ENCODE peak calls at places on chromosomes 5 and 9, in ten cellular contexts. One of them, this sample, is unnamed.

GRCh38 chr9:88991066-88992030 is at the start of gene S1PR3:
- DNase-seq in fibroblast of lung: peak
- DNase-seq in HCT116: no peak
- DNase-seq in heart left ventricle: peak
- DNase-seq in lung: peak
- DNase-seq in adrenal gland: peak
- DNase-seq in transverse colon: peak
- DNase-seq in stomach: peak
- DNase-seq in A549: peak
- DNase-seq in suprapubic skin: no peak
- DNase-seq in this sample: no peak

GRCh38 chr5:107284822-107285510 is 385.8 kb downstream of the EFNA5 start:
- DNase-seq in transverse colon: no peak
- DNase-seq in suprapubic skin: no peak
- DNase-seq in fibroblast of lung: no peak
- DNase-seq in stomach: no peak
- DNase-seq in adrenal gland: no peak
- DNase-seq in A549: no peak
- DNase-seq in heart left ventricle: no peak
- DNase-seq in lung: no peak
- DNase-seq in HCT116: no peak
- DNase-seq in this sample: peak

GRCh38 chr5:17314907-17315471 is 97.6 kb downstream of the BASP1 start:
- DNase-seq in fibroblast of lung: peak
- DNase-seq in suprapubic skin: no peak
- DNase-seq in HCT116: no peak
- DNase-seq in adrenal gland: no peak
- DNase-seq in lung: no peak
- DNase-seq in stomach: no peak
- DNase-seq in A549: no peak
- DNase-seq in heart left ventricle: no peak
- DNase-seq in transverse colon: no peak
- DNase-seq in this sample: no peak

GRCh38 chr9:124894741-124895170 is 32.8 kb downstream of the ARPC5L start:
- DNase-seq in heart left ventricle: no peak
- DNase-seq in stomach: no peak
- DNase-seq in transverse colon: no peak
- DNase-seq in adrenal gland: no peak
- DNase-seq in A549: no peak
- DNase-seq in fibroblast of lung: peak
- DNase-seq in suprapubic skin: no peak
- DNase-seq in HCT116: peak
- DNase-seq in lung: no peak
- DNase-seq in this sample: no peak

GRCh38 chr5:2780421-2781171 is 29.1 kb upstream of the IRX2 start:
- DNase-seq in stomach: peak
- DNase-seq in heart left ventricle: no peak
- DNase-seq in suprapubic skin: no peak
- DNase-seq in A549: no peak
- DNase-seq in transverse colon: no peak
- DNase-seq in HCT116: no peak
- DNase-seq in lung: peak
- DNase-seq in fibroblast of lung: no peak
- DNase-seq in adrenal gland: no peak
- DNase-seq in this sample: peak

GRCh38 chr5:143195496-143195895 is 208.0 kb downstream of the NR3C1 start:
- DNase-seq in A549: no peak
- DNase-seq in stomach: no peak
- DNase-seq in lung: no peak
- DNase-seq in HCT116: no peak
- DNase-seq in heart left ventricle: no peak
- DNase-seq in adrenal gland: no peak
- DNase-seq in transverse colon: no peak
- DNase-seq in fibroblast of lung: peak
- DNase-seq in suprapubic skin: no peak
- DNase-seq in this sample: no peak

GRCh38 chr5:12655675-12656074 is 751.4 kb upstream of the CTNND2 start:
- DNase-seq in heart left ventricle: no peak
- DNase-seq in suprapubic skin: no peak
- DNase-seq in transverse colon: no peak
- DNase-seq in HCT116: no peak
- DNase-seq in fibroblast of lung: no peak
- DNase-seq in stomach: no peak
- DNase-seq in adrenal gland: no peak
- DNase-seq in A549: no peak
- DNase-seq in lung: no peak
- DNase-seq in this sample: no peak

GRCh38 chr9:90890146-90890545 is 88.5 kb downstream of the SYK start:
- DNase-seq in A549: peak
- DNase-seq in lung: no peak
- DNase-seq in suprapubic skin: no peak
- DNase-seq in transverse colon: no peak
- DNase-seq in HCT116: no peak
- DNase-seq in heart left ventricle: no peak
- DNase-seq in stomach: no peak
- DNase-seq in adrenal gland: no peak
- DNase-seq in fibroblast of lung: no peak
- DNase-seq in this sample: no peak

GRCh38 chr5:127968998-127969397 is 114.6 kb upstream of the SLC12A2 start:
- DNase-seq in HCT116: no peak
- DNase-seq in transverse colon: no peak
- DNase-seq in lung: no peak
- DNase-seq in fibroblast of lung: no peak
- DNase-seq in heart left ventricle: no peak
- DNase-seq in suprapubic skin: no peak
- DNase-seq in adrenal gland: no peak
- DNase-seq in stomach: no peak
- DNase-seq in A549: no peak
- DNase-seq in this sample: no peak

GRCh38 chr9:16309350-16310271 is 560.9 kb downstream of the BNC2 start:
- DNase-seq in suprapubic skin: no peak
- DNase-seq in HCT116: no peak
- DNase-seq in transverse colon: peak
- DNase-seq in heart left ventricle: peak
- DNase-seq in lung: no peak
- DNase-seq in fibroblast of lung: peak
- DNase-seq in stomach: no peak
- DNase-seq in A549: no peak
- DNase-seq in adrenal gland: no peak
- DNase-seq in this sample: no peak

GRCh38 chr5:172098883-172099282 is 89.1 kb downstream of the STK10 start:
- DNase-seq in A549: no peak
- DNase-seq in adrenal gland: no peak
- DNase-seq in HCT116: no peak
- DNase-seq in transverse colon: no peak
- DNase-seq in fibroblast of lung: no peak
- DNase-seq in heart left ventricle: no peak
- DNase-seq in lung: no peak
- DNase-seq in stomach: no peak
- DNase-seq in suprapubic skin: no peak
- DNase-seq in this sample: no peak

GRCh38 chr9:35706951-35707350 is 17.2 kb upstream of the TPM2 start:
- DNase-seq in suprapubic skin: no peak
- DNase-seq in A549: no peak
- DNase-seq in heart left ventricle: peak
- DNase-seq in HCT116: no peak
- DNase-seq in adrenal gland: no peak
- DNase-seq in stomach: no peak
- DNase-seq in lung: no peak
- DNase-seq in fibroblast of lung: no peak
- DNase-seq in transverse colon: no peak
- DNase-seq in this sample: no peak

GRCh38 chr9:35703906-35704672 is 14.4 kb upstream of the TPM2 start:
- DNase-seq in stomach: no peak
- DNase-seq in HCT116: no peak
- DNase-seq in heart left ventricle: peak
- DNase-seq in A549: no peak
- DNase-seq in lung: no peak
- DNase-seq in transverse colon: no peak
- DNase-seq in suprapubic skin: no peak
- DNase-seq in fibroblast of lung: no peak
- DNase-seq in adrenal gland: no peak
- DNase-seq in this sample: no peak

GRCh38 chr9:35708146-35708545 is 18.4 kb upstream of the TPM2 start:
- DNase-seq in A549: no peak
- DNase-seq in HCT116: no peak
- DNase-seq in fibroblast of lung: no peak
- DNase-seq in adrenal gland: no peak
- DNase-seq in stomach: no peak
- DNase-seq in heart left ventricle: no peak
- DNase-seq in transverse colon: no peak
- DNase-seq in lung: no peak
- DNase-seq in suprapubic skin: no peak
- DNase-seq in this sample: no peak

GRCh38 chr9:35705836-35706430 is 16.2 kb upstream of the TPM2 start:
- DNase-seq in fibroblast of lung: no peak
- DNase-seq in A549: no peak
- DNase-seq in HCT116: no peak
- DNase-seq in adrenal gland: no peak
- DNase-seq in transverse colon: no peak
- DNase-seq in suprapubic skin: no peak
- DNase-seq in heart left ventricle: peak
- DNase-seq in lung: no peak
- DNase-seq in stomach: no peak
- DNase-seq in this sample: no peak

DNA sequence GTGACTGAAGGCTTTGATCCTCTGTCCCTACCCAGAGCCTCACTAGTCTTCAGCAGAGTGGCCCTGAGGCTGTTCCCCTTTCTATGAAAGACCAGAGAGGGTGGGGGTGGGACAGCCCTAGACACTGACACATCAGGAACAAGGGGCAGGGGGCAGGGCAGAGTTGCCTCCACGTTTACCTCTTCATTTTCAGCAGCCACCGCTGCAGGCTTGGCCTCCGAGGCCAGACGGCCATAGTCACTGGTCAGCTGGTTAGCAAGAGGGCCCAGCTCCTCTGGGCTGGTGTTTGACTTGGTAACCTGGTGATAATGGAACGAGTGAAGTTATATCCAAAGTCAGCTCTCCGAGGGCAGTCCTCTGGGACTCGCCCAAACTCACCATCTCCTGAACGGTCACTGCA is 15.6 kb upstream of the TPM2 start:
- DNase-seq in transverse colon: no peak
- DNase-seq in adrenal gland: no peak
- DNase-seq in HCT116: no peak
- DNase-seq in suprapubic skin: no peak
- DNase-seq in stomach: no peak
- DNase-seq in fibroblast of lung: no peak
- DNase-seq in A549: no peak
- DNase-seq in heart left ventricle: peak
- DNase-seq in lung: no peak
- DNase-seq in this sample: no peak
- H3K27ac ChIP-seq in transverse colon: no peak
- H3K27ac ChIP-seq in adrenal gland: peak
- H3K27ac ChIP-seq in HCT116: no peak
- H3K27ac ChIP-seq in suprapubic skin: no peak
- H3K27ac ChIP-seq in stomach: peak
- H3K27ac ChIP-seq in fibroblast of lung: no peak
- H3K27ac ChIP-seq in A549: no peak
- H3K27ac ChIP-seq in heart left ventricle: no peak
- H3K27ac ChIP-seq in lung: no peak
- H3K27ac ChIP-seq in this sample: no peak

DNA sequence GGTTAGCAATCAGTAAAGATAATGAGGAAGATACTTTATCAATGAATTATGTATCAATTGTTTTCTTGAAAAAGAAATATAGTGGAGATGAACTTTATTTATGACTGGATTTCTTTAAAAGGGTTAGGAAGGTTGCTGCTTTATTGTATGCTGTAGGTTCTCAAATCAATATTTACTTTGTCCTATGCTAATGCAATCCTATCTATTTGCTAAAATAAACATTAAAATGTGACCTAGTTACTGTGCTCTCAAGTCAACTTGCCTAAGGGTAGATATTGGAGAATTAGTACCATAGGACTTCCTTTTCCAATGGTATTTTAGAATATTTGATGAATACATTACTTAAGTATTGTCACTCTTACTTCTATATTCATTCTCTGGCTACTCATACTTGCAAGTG is 348.7 kb upstream of the ISL1 start:
- DNase-seq in fibroblast of lung: no peak
- DNase-seq in lung: no peak
- DNase-seq in stomach: no peak
- DNase-seq in transverse colon: no peak
- DNase-seq in adrenal gland: no peak
- DNase-seq in suprapubic skin: no peak
- DNase-seq in HCT116: no peak
- DNase-seq in heart left ventricle: no peak
- DNase-seq in A549: no peak
- DNase-seq in this sample: no peak
- H3K27ac ChIP-seq in fibroblast of lung: no peak
- H3K27ac ChIP-seq in lung: no peak
- H3K27ac ChIP-seq in stomach: no peak
- H3K27ac ChIP-seq in transverse colon: no peak
- H3K27ac ChIP-seq in adrenal gland: no peak
- H3K27ac ChIP-seq in suprapubic skin: no peak
- H3K27ac ChIP-seq in HCT116: no peak
- H3K27ac ChIP-seq in heart left ventricle: no peak
- H3K27ac ChIP-seq in A549: no peak
- H3K27ac ChIP-seq in this sample: no peak

DNA sequence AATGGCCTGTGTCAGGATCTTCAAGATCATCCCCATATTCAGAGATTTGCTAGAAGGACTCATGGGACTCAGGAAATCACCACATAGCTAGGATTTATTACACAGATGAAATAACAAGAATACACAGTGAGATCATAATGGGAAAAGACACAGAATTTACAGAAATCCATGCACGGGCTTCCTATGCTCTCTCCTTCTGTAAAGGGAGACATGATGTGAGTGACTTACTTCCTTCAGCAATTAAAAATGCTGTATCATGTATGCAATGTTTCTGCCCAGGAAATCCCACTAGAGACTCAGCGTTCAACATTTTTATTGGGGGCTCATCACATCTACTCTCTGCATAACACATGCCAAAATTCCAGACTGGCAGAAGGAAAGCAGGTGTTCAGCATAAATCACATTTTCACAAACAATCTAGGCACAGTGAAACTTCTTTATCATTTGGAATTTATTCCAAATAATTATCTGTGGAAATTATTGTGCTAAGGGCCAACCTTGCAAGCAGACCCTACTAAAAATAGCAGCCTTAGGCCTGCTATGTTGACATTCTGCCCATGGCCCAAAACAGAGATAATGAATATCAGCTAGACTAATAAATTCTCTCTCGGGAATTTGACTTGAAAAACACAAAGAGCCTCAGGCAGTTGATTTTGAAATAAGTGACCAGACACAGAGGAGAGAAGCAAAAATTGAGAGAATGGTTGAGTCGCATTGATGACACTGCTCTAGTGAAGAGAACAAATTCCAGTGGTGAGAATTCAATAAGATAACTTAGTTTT is 31.4 kb upstream of the SELENOP start:
- DNase-seq in fibroblast of lung: no peak
- DNase-seq in A549: no peak
- DNase-seq in suprapubic skin: no peak
- DNase-seq in adrenal gland: no peak
- DNase-seq in transverse colon: no peak
- DNase-seq in heart left ventricle: no peak
- DNase-seq in lung: no peak
- DNase-seq in HCT116: no peak
- DNase-seq in stomach: no peak
- DNase-seq in this sample: no peak
- H3K27ac ChIP-seq in fibroblast of lung: no peak
- H3K27ac ChIP-seq in A549: no peak
- H3K27ac ChIP-seq in suprapubic skin: no peak
- H3K27ac ChIP-seq in adrenal gland: peak
- H3K27ac ChIP-seq in transverse colon: no peak
- H3K27ac ChIP-seq in heart left ventricle: peak
- H3K27ac ChIP-seq in lung: no peak
- H3K27ac ChIP-seq in HCT116: no peak
- H3K27ac ChIP-seq in stomach: no peak
- H3K27ac ChIP-seq in this sample: no peak

GRCh38 chr5:74851026-74851425 is 15.2 kb downstream of the FAM169A start:
- DNase-seq in fibroblast of lung: no peak
- DNase-seq in HCT116: no peak
- DNase-seq in adrenal gland: no peak
- DNase-seq in suprapubic skin: no peak
- DNase-seq in A549: no peak
- DNase-seq in transverse colon: no peak
- DNase-seq in heart left ventricle: no peak
- DNase-seq in lung: no peak
- DNase-seq in stomach: no peak
- DNase-seq in this sample: no peak
- H3K27ac ChIP-seq in fibroblast of lung: no peak
- H3K27ac ChIP-seq in HCT116: no peak
- H3K27ac ChIP-seq in adrenal gland: no peak
- H3K27ac ChIP-seq in suprapubic skin: no peak
- H3K27ac ChIP-seq in A549: peak
- H3K27ac ChIP-seq in transverse colon: no peak
- H3K27ac ChIP-seq in heart left ventricle: no peak
- H3K27ac ChIP-seq in lung: no peak
- H3K27ac ChIP-seq in stomach: no peak
- H3K27ac ChIP-seq in this sample: no peak